ENCODE peak calls at places on chromosomes 5 and 9, in six cellular contexts. One of them, this sample, is unnamed.

GRCh38 chr5:138503487-138504270 is 38.4 kb downstream of the EGR1 start:
- DNase-seq in substantia nigra: peak
- DNase-seq in WTC11: peak
- DNase-seq in astrocyte of the cerebellum: peak
- DNase-seq in activated naive CD4-positive, alpha-beta T cell: no peak
- DNase-seq in stimulated activated CD4-positive, alpha-beta T cell treated with anti-CD3 and anti-CD28 coated beads, Interleukin-2, amount 100 ng/mL, for 48 hours: no peak
- DNase-seq in this sample: peak

GRCh38 chr5:126031989-126032716 is 391.1 kb upstream of the GRAMD2B start:
- DNase-seq in activated naive CD4-positive, alpha-beta T cell: no peak
- DNase-seq in substantia nigra: no peak
- DNase-seq in WTC11: no peak
- DNase-seq in stimulated activated CD4-positive, alpha-beta T cell treated with anti-CD3 and anti-CD28 coated beads, Interleukin-2, amount 100 ng/mL, for 48 hours: no peak
- DNase-seq in astrocyte of the cerebellum: peak
- DNase-seq in this sample: no peak

GRCh38 chr5:68249520-68249919 is 34.0 kb downstream of the PIK3R1 start:
- DNase-seq in WTC11: no peak
- DNase-seq in stimulated activated CD4-positive, alpha-beta T cell treated with anti-CD3 and anti-CD28 coated beads, Interleukin-2, amount 100 ng/mL, for 48 hours: no peak
- DNase-seq in substantia nigra: no peak
- DNase-seq in astrocyte of the cerebellum: no peak
- DNase-seq in activated naive CD4-positive, alpha-beta T cell: no peak
- DNase-seq in this sample: no peak

GRCh38 chr9:112200699-112201098 is 25.6 kb upstream of the SUSD1 start:
- DNase-seq in substantia nigra: no peak
- DNase-seq in WTC11: no peak
- DNase-seq in activated naive CD4-positive, alpha-beta T cell: no peak
- DNase-seq in astrocyte of the cerebellum: no peak
- DNase-seq in stimulated activated CD4-positive, alpha-beta T cell treated with anti-CD3 and anti-CD28 coated beads, Interleukin-2, amount 100 ng/mL, for 48 hours: no peak
- DNase-seq in this sample: no peak

GRCh38 chr9:121358747-121359146 is 11.3 kb downstream of the STOM start:
- DNase-seq in astrocyte of the cerebellum: no peak
- DNase-seq in stimulated activated CD4-positive, alpha-beta T cell treated with anti-CD3 and anti-CD28 coated beads, Interleukin-2, amount 100 ng/mL, for 48 hours: no peak
- DNase-seq in substantia nigra: no peak
- DNase-seq in activated naive CD4-positive, alpha-beta T cell: no peak
- DNase-seq in WTC11: no peak
- DNase-seq in this sample: no peak

GRCh38 chr9:129317179-129318011 is 139.3 kb upstream of the IER5L start:
- DNase-seq in activated naive CD4-positive, alpha-beta T cell: no peak
- DNase-seq in stimulated activated CD4-positive, alpha-beta T cell treated with anti-CD3 and anti-CD28 coated beads, Interleukin-2, amount 100 ng/mL, for 48 hours: no peak
- DNase-seq in WTC11: peak
- DNase-seq in substantia nigra: no peak
- DNase-seq in astrocyte of the cerebellum: no peak
- DNase-seq in this sample: no peak

GRCh38 chr5:34459908-34460307 is 196.2 kb upstream of the RAI14 start:
- DNase-seq in astrocyte of the cerebellum: no peak
- DNase-seq in substantia nigra: no peak
- DNase-seq in stimulated activated CD4-positive, alpha-beta T cell treated with anti-CD3 and anti-CD28 coated beads, Interleukin-2, amount 100 ng/mL, for 48 hours: no peak
- DNase-seq in activated naive CD4-positive, alpha-beta T cell: no peak
- DNase-seq in WTC11: no peak
- DNase-seq in this sample: no peak

GRCh38 chr9:18294229-18294628 is 179.7 kb upstream of the ADAMTSL1 start:
- DNase-seq in WTC11: no peak
- DNase-seq in stimulated activated CD4-positive, alpha-beta T cell treated with anti-CD3 and anti-CD28 coated beads, Interleukin-2, amount 100 ng/mL, for 48 hours: no peak
- DNase-seq in activated naive CD4-positive, alpha-beta T cell: no peak
- DNase-seq in astrocyte of the cerebellum: no peak
- DNase-seq in substantia nigra: no peak
- DNase-seq in this sample: no peak

GRCh38 chr5:141409598-141410306 is 1.9 kb downstream of the PCDHGB6 start:
- DNase-seq in WTC11: no peak
- DNase-seq in stimulated activated CD4-positive, alpha-beta T cell treated with anti-CD3 and anti-CD28 coated beads, Interleukin-2, amount 100 ng/mL, for 48 hours: no peak
- DNase-seq in substantia nigra: no peak
- DNase-seq in astrocyte of the cerebellum: no peak
- DNase-seq in activated naive CD4-positive, alpha-beta T cell: no peak
- DNase-seq in this sample: no peak

GRCh38 chr9:137241490-137242328 is 622 bp downstream of the TUBB4B start:
- DNase-seq in activated naive CD4-positive, alpha-beta T cell: peak
- DNase-seq in WTC11: no peak
- DNase-seq in stimulated activated CD4-positive, alpha-beta T cell treated with anti-CD3 and anti-CD28 coated beads, Interleukin-2, amount 100 ng/mL, for 48 hours: peak
- DNase-seq in substantia nigra: no peak
- DNase-seq in astrocyte of the cerebellum: no peak
- DNase-seq in this sample: no peak

GRCh38 chr5:105659396-105659795 is 2011.3 kb downstream of the EFNA5 start:
- DNase-seq in activated naive CD4-positive, alpha-beta T cell: no peak
- DNase-seq in stimulated activated CD4-positive, alpha-beta T cell treated with anti-CD3 and anti-CD28 coated beads, Interleukin-2, amount 100 ng/mL, for 48 hours: no peak
- DNase-seq in astrocyte of the cerebellum: no peak
- DNase-seq in WTC11: no peak
- DNase-seq in substantia nigra: no peak
- DNase-seq in this sample: no peak

GRCh38 chr9:91572044-91572443 is 148.4 kb upstream of the NFIL3 start:
- DNase-seq in WTC11: no peak
- DNase-seq in stimulated activated CD4-positive, alpha-beta T cell treated with anti-CD3 and anti-CD28 coated beads, Interleukin-2, amount 100 ng/mL, for 48 hours: no peak
- DNase-seq in activated naive CD4-positive, alpha-beta T cell: no peak
- DNase-seq in substantia nigra: no peak
- DNase-seq in astrocyte of the cerebellum: no peak
- DNase-seq in this sample: no peak

GRCh38 chr9:114782586-114782985 is 23.3 kb downstream of the TNFSF15 start:
- DNase-seq in astrocyte of the cerebellum: no peak
- DNase-seq in WTC11: no peak
- DNase-seq in activated naive CD4-positive, alpha-beta T cell: no peak
- DNase-seq in substantia nigra: no peak
- DNase-seq in stimulated activated CD4-positive, alpha-beta T cell treated with anti-CD3 and anti-CD28 coated beads, Interleukin-2, amount 100 ng/mL, for 48 hours: no peak
- DNase-seq in this sample: no peak

GRCh38 chr5:122943050-122943698 is 93.4 kb downstream of the PPIC start:
- DNase-seq in WTC11: no peak
- DNase-seq in stimulated activated CD4-positive, alpha-beta T cell treated with anti-CD3 and anti-CD28 coated beads, Interleukin-2, amount 100 ng/mL, for 48 hours: no peak
- DNase-seq in astrocyte of the cerebellum: no peak
- DNase-seq in substantia nigra: no peak
- DNase-seq in activated naive CD4-positive, alpha-beta T cell: no peak
- DNase-seq in this sample: no peak

GRCh38 chr9:37953775-37954437 is 50.0 kb upstream of the SLC25A51 start:
- DNase-seq in WTC11: no peak
- DNase-seq in activated naive CD4-positive, alpha-beta T cell: no peak
- DNase-seq in stimulated activated CD4-positive, alpha-beta T cell treated with anti-CD3 and anti-CD28 coated beads, Interleukin-2, amount 100 ng/mL, for 48 hours: peak
- DNase-seq in substantia nigra: no peak
- DNase-seq in astrocyte of the cerebellum: peak
- DNase-seq in this sample: no peak

GRCh38 chr5:171924493-171925122 is 81.8 kb downstream of the FBXW11 start:
- DNase-seq in astrocyte of the cerebellum: no peak
- DNase-seq in stimulated activated CD4-positive, alpha-beta T cell treated with anti-CD3 and anti-CD28 coated beads, Interleukin-2, amount 100 ng/mL, for 48 hours: no peak
- DNase-seq in activated naive CD4-positive, alpha-beta T cell: no peak
- DNase-seq in substantia nigra: no peak
- DNase-seq in WTC11: no peak
- DNase-seq in this sample: no peak

GRCh38 chr9:80085668-80086067 is 513.9 kb downstream of the TLE4 start:
- DNase-seq in stimulated activated CD4-positive, alpha-beta T cell treated with anti-CD3 and anti-CD28 coated beads, Interleukin-2, amount 100 ng/mL, for 48 hours: no peak
- DNase-seq in activated naive CD4-positive, alpha-beta T cell: no peak
- DNase-seq in substantia nigra: no peak
- DNase-seq in astrocyte of the cerebellum: no peak
- DNase-seq in WTC11: no peak
- DNase-seq in this sample: no peak

GRCh38 chr5:173825215-173825865 is 62.8 kb upstream of the CPEB4 start:
- DNase-seq in substantia nigra: no peak
- DNase-seq in astrocyte of the cerebellum: no peak
- DNase-seq in stimulated activated CD4-positive, alpha-beta T cell treated with anti-CD3 and anti-CD28 coated beads, Interleukin-2, amount 100 ng/mL, for 48 hours: no peak
- DNase-seq in WTC11: no peak
- DNase-seq in activated naive CD4-positive, alpha-beta T cell: no peak
- DNase-seq in this sample: no peak

GRCh38 chr9:124754289-124754688 is 16.8 kb downstream of the NR6A1 start:
- DNase-seq in stimulated activated CD4-positive, alpha-beta T cell treated with anti-CD3 and anti-CD28 coated beads, Interleukin-2, amount 100 ng/mL, for 48 hours: no peak
- DNase-seq in substantia nigra: no peak
- DNase-seq in astrocyte of the cerebellum: no peak
- DNase-seq in WTC11: no peak
- DNase-seq in activated naive CD4-positive, alpha-beta T cell: no peak
- DNase-seq in this sample: no peak

GRCh38 chr5:17037751-17038150 is 101.7 kb upstream of the MYO10 start:
- DNase-seq in activated naive CD4-positive, alpha-beta T cell: no peak
- DNase-seq in WTC11: no peak
- DNase-seq in stimulated activated CD4-positive, alpha-beta T cell treated with anti-CD3 and anti-CD28 coated beads, Interleukin-2, amount 100 ng/mL, for 48 hours: no peak
- DNase-seq in substantia nigra: no peak
- DNase-seq in astrocyte of the cerebellum: no peak
- DNase-seq in this sample: no peak

GRCh38 chr5:139755892-139756671 is 39.5 kb upstream of the PSD2 start:
- DNase-seq in stimulated activated CD4-positive, alpha-beta T cell treated with anti-CD3 and anti-CD28 coated beads, Interleukin-2, amount 100 ng/mL, for 48 hours: no peak
- DNase-seq in substantia nigra: no peak
- DNase-seq in astrocyte of the cerebellum: no peak
- DNase-seq in activated naive CD4-positive, alpha-beta T cell: no peak
- DNase-seq in WTC11: peak
- DNase-seq in this sample: no peak

GRCh38 chr5:150139334-150139733 is 16.3 kb downstream of the PDGFRB start:
- DNase-seq in WTC11: no peak
- DNase-seq in stimulated activated CD4-positive, alpha-beta T cell treated with anti-CD3 and anti-CD28 coated beads, Interleukin-2, amount 100 ng/mL, for 48 hours: no peak
- DNase-seq in substantia nigra: no peak
- DNase-seq in astrocyte of the cerebellum: peak
- DNase-seq in activated naive CD4-positive, alpha-beta T cell: no peak
- DNase-seq in this sample: no peak

GRCh38 chr5:15933481-15934207 is 245.9 kb downstream of the MARCHF11 start:
- DNase-seq in WTC11: no peak
- DNase-seq in stimulated activated CD4-positive, alpha-beta T cell treated with anti-CD3 and anti-CD28 coated beads, Interleukin-2, amount 100 ng/mL, for 48 hours: no peak
- DNase-seq in activated naive CD4-positive, alpha-beta T cell: no peak
- DNase-seq in substantia nigra: no peak
- DNase-seq in astrocyte of the cerebellum: no peak
- DNase-seq in this sample: no peak

This sample was measured in ureter.